ENCODE peak calls at places on chromosomes 2 and 18, in five cellular contexts. One of them, this sample, is unnamed.

GRCh38 chr18:12774982-12775381 is 72.1 kb downstream of the PSMG2 start:
- DNase-seq in H9: no peak
- DNase-seq in IMR-90: no peak
- DNase-seq in H1: no peak
- DNase-seq in neuronal stem cell: no peak
- DNase-seq in this sample: peak; percentile 51

GRCh38 chr18:79776674-79777073 is 21.1 kb upstream of the KCNG2 start:
- DNase-seq in IMR-90: no peak
- DNase-seq in H1: no peak
- DNase-seq in H9: no peak
- DNase-seq in neuronal stem cell: no peak
- DNase-seq in this sample: no peak

GRCh38 chr2:46885376-46885775 is 30.2 kb downstream of the MCFD2 start:
- DNase-seq in H9: no peak
- DNase-seq in IMR-90: peak; percentile 80
- DNase-seq in H1: no peak
- DNase-seq in neuronal stem cell: no peak
- DNase-seq in this sample: no peak

GRCh38 chr18:3281456-3282400 is 19.8 kb downstream of the MYL12B start:
- DNase-seq in IMR-90: peak; percentile 86
- DNase-seq in H1: no peak
- DNase-seq in neuronal stem cell: peak; percentile 70
- DNase-seq in H9: no peak
- DNase-seq in this sample: peak; percentile 79

GRCh38 chr2:38415023-38415422 is 38.0 kb upstream of the ATL2 start:
- DNase-seq in H1: no peak
- DNase-seq in neuronal stem cell: no peak
- DNase-seq in H9: no peak
- DNase-seq in IMR-90: no peak
- DNase-seq in this sample: no peak

GRCh38 chr2:217834057-217834620 is 168.7 kb downstream of the TNS1 start:
- DNase-seq in IMR-90: no peak
- DNase-seq in H1: no peak
- DNase-seq in H9: no peak
- DNase-seq in neuronal stem cell: no peak
- DNase-seq in this sample: no peak

GRCh38 chr18:62054929-62055498 is 131.8 kb downstream of the PIGN start:
- DNase-seq in H9: no peak
- DNase-seq in IMR-90: no peak
- DNase-seq in H1: no peak
- DNase-seq in neuronal stem cell: no peak
- DNase-seq in this sample: no peak

GRCh38 chr2:234723400-234723799 is 226.5 kb upstream of the ARL4C start:
- DNase-seq in H9: no peak
- DNase-seq in H1: no peak
- DNase-seq in IMR-90: no peak
- DNase-seq in neuronal stem cell: no peak
- DNase-seq in this sample: no peak

GRCh38 chr2:11073251-11073650 is 82.0 kb upstream of the SLC66A3 start:
- DNase-seq in H1: peak; percentile 60
- DNase-seq in H9: peak; percentile 87
- DNase-seq in neuronal stem cell: peak; percentile 61
- DNase-seq in IMR-90: peak; percentile 50
- DNase-seq in this sample: peak; percentile 86

GRCh38 chr2:201781583-201782051 is 884 bp upstream of the ALS2 start:
- DNase-seq in IMR-90: no peak
- DNase-seq in neuronal stem cell: no peak
- DNase-seq in H1: no peak
- DNase-seq in H9: no peak
- DNase-seq in this sample: no peak

GRCh38 chr2:133591164-133591563 is 22.9 kb upstream of the NCKAP5 start:
- DNase-seq in H9: no peak
- DNase-seq in IMR-90: no peak
- DNase-seq in H1: no peak
- DNase-seq in neuronal stem cell: no peak
- DNase-seq in this sample: no peak

GRCh38 chr2:127626175-127626574 is 19.8 kb upstream of the GPR17 start:
- DNase-seq in IMR-90: no peak
- DNase-seq in neuronal stem cell: no peak
- DNase-seq in H9: no peak
- DNase-seq in H1: no peak
- DNase-seq in this sample: no peak

GRCh38 chr2:112582314-112582746 is 2.1 kb upstream of the CHCHD5 start:
- DNase-seq in neuronal stem cell: no peak
- DNase-seq in IMR-90: peak; percentile 68
- DNase-seq in H9: no peak
- DNase-seq in H1: no peak
- DNase-seq in this sample: peak; percentile 32

GRCh38 chr2:227320305-227321094 is 4.6 kb upstream of the MFF start:
- DNase-seq in H1: no peak
- DNase-seq in H9: no peak
- DNase-seq in IMR-90: no peak
- DNase-seq in neuronal stem cell: no peak
- DNase-seq in this sample: no peak

GRCh38 chr2:134244587-134244986 is 9.3 kb upstream of the MGAT5 start:
- DNase-seq in neuronal stem cell: no peak
- DNase-seq in IMR-90: no peak
- DNase-seq in H9: no peak
- DNase-seq in H1: no peak
- DNase-seq in this sample: no peak

GRCh38 chr2:144091622-144092021 is 428.3 kb downstream of the ZEB2 start:
- DNase-seq in neuronal stem cell: no peak
- DNase-seq in IMR-90: no peak
- DNase-seq in H1: no peak
- DNase-seq in H9: no peak
- DNase-seq in this sample: no peak

GRCh38 chr2:196944570-196944969 is 18.1 kb upstream of the PGAP1 start:
- DNase-seq in IMR-90: no peak
- DNase-seq in H1: no peak
- DNase-seq in H9: no peak
- DNase-seq in neuronal stem cell: no peak
- DNase-seq in this sample: no peak

GRCh38 chr2:133953524-133953923 is 300.3 kb upstream of the MGAT5 start:
- DNase-seq in H9: no peak
- DNase-seq in H1: no peak
- DNase-seq in IMR-90: no peak
- DNase-seq in neuronal stem cell: no peak
- DNase-seq in this sample: no peak

GRCh38 chr2:69720404-69720803 is 21.5 kb upstream of the ANXA4 start:
- DNase-seq in H1: no peak
- DNase-seq in IMR-90: peak; percentile 18
- DNase-seq in H9: no peak
- DNase-seq in neuronal stem cell: no peak
- DNase-seq in this sample: no peak

GRCh38 chr18:37299471-37300304 is 265.9 kb downstream of the CELF4 start:
- DNase-seq in H9: no peak
- DNase-seq in neuronal stem cell: no peak
- DNase-seq in H1: no peak
- DNase-seq in IMR-90: peak; percentile 93
- DNase-seq in this sample: peak; percentile 56

GRCh38 chr2:72139471-72139870 is 8.2 kb downstream of the CYP26B1 start:
- DNase-seq in H9: no peak
- DNase-seq in neuronal stem cell: no peak
- DNase-seq in H1: no peak
- DNase-seq in IMR-90: no peak
- DNase-seq in this sample: no peak

GRCh38 chr2:33378551-33379220 is 97.8 kb upstream of the RASGRP3 start:
- DNase-seq in neuronal stem cell: peak; percentile 44
- DNase-seq in H9: no peak
- DNase-seq in H1: no peak
- DNase-seq in IMR-90: peak; percentile 52
- DNase-seq in this sample: no peak

GRCh38 chr2:70888389-70888924 is 47.2 kb upstream of the ATP6V1B1 start:
- DNase-seq in IMR-90: no peak
- DNase-seq in neuronal stem cell: no peak
- DNase-seq in H1: no peak
- DNase-seq in H9: no peak
- DNase-seq in this sample: no peak

GRCh38 chr2:135662088-135662487 is 79.6 kb upstream of the UBXN4 start:
- DNase-seq in IMR-90: peak; percentile 55
- DNase-seq in H9: no peak
- DNase-seq in H1: no peak
- DNase-seq in neuronal stem cell: no peak
- DNase-seq in this sample: no peak

GRCh38 chr18:26459340-26459739 is 89.0 kb downstream of the KCTD1 start:
- DNase-seq in H9: no peak
- DNase-seq in H1: no peak
- DNase-seq in neuronal stem cell: no peak
- DNase-seq in IMR-90: no peak
- DNase-seq in this sample: no peak

GRCh38 chr18:9612215-9612830 is 2.0 kb downstream of the PPP4R1 start:
- DNase-seq in neuronal stem cell: no peak
- DNase-seq in H1: no peak
- DNase-seq in IMR-90: peak; percentile 58
- DNase-seq in H9: no peak
- DNase-seq in this sample: peak; percentile 55

GRCh38 chr18:38709122-38709521 is 1143.5 kb upstream of the CELF4 start:
- DNase-seq in H9: no peak
- DNase-seq in H1: no peak
- DNase-seq in neuronal stem cell: no peak
- DNase-seq in IMR-90: no peak
- DNase-seq in this sample: no peak

DNA sequence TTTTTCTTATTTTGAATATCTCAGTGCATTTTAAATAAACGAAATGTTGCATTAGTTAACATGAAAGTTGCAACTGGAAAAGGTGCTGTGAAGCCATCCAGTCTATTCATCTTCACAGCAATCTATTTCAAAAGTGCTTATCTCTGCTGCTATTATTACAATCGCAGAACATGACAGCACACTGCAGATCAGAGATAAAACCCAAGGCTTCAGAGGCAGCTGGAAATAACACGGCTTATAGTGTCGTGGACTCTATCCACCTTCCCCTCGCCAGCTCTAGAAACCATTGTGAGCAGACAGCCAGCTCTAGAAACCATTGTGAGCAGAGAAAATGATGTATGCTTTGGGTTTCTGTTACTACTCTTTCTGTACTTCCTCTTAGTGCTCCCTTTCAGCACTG is 1140.8 kb upstream of the CELF4 start:
- DNase-seq in neuronal stem cell: no peak
- DNase-seq in H1: no peak
- DNase-seq in H9: no peak
- DNase-seq in IMR-90: no peak
- DNase-seq in this sample: no peak
- H2AK5ac ChIP-seq in neuronal stem cell: no peak overlapping the region
- H2AK5ac ChIP-seq in H1: no peak overlapping the region
- H2AK5ac ChIP-seq in H9: no peak overlapping the region
- H2AK5ac ChIP-seq in IMR-90: no peak overlapping the region
- H2AK5ac ChIP-seq in this sample: no peak overlapping the region

DNA sequence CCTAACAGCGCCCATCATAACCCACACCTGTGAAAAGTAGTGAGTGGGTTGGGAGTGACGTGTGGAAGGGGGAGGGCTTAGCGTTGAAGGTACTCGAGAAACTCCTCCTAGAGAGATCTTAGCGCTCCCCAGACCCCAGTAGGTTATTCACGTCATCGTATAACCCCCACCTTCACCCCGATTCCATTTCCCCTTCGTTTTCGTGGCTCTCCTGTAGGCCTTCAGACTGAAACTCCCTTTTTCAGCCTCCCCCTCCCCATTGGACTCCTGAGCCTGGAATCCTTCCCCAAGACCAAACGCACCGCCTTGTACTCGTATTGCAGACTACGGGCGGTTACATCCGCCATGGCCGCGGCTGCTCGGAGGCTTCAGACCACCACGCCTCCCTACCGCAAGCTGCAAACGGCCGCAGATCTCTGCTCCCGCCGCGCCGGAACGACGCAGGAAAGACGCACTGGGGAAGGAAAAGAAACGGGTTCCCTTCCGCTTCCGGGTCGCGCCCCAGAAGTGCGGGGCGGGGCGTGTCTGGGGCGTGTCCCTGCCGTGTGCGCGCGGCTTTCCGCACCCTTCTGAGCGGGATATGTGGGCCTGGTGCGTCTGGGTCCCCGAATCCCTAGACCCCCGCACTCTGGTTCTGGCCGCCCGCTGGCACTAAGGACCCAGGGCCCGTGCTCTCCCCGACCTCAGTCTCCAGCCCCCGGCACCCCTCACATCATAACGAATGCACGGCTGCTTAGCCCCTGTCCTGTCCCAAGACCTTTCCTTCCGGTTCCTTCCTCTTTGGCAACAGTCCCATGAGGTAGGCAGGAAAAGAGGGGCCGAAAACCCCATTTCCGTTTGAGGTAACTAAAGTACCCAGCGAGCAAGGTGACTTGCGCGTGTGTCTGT is at the start of gene SNRNP200:
- DNase-seq in H1: peak; percentile 41
- DNase-seq in neuronal stem cell: peak; percentile 80
- DNase-seq in IMR-90: peak; percentile 72
- DNase-seq in H9: peak; percentile 86
- DNase-seq in this sample: peak; percentile 91
- H2AK5ac ChIP-seq in H1: peak within 1 kb of the TSS; percentile 4
- H2AK5ac ChIP-seq in neuronal stem cell: peak within 1 kb of the TSS; percentile 67
- H2AK5ac ChIP-seq in IMR-90: peak within 1 kb of the TSS; percentile 79
- H2AK5ac ChIP-seq in H9: no peak within 1 kb of the TSS
- H2AK5ac ChIP-seq in this sample: peak within 1 kb of the TSS; percentile 5

DNA sequence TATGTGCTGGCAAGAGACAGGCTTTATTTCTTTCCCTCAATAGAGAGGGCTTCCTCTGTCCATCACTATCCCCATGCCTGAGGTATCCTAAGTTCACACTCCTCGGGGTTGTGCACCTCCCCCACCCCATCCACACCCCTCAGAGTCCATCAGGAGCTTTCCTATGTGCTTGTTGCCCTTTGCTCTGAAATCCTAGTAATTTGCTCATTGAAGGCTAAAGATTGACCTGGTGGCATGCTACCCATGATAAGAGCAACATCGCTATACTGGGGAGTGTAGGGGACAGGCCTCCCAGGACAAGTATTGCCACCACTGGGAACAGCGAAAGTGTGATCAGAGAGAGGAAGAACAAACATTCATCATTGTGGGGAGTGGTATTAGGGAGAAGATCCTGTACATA is 37.0 kb downstream of the B4GALT6 start:
- DNase-seq in H9: no peak
- DNase-seq in IMR-90: no peak
- DNase-seq in H1: no peak
- DNase-seq in neuronal stem cell: no peak
- DNase-seq in this sample: peak; percentile 18
- H2AK5ac ChIP-seq in H9: no peak overlapping the region
- H2AK5ac ChIP-seq in IMR-90: no peak overlapping the region
- H2AK5ac ChIP-seq in H1: no peak overlapping the region
- H2AK5ac ChIP-seq in neuronal stem cell: no peak overlapping the region
- H2AK5ac ChIP-seq in this sample: no peak overlapping the region

DNA sequence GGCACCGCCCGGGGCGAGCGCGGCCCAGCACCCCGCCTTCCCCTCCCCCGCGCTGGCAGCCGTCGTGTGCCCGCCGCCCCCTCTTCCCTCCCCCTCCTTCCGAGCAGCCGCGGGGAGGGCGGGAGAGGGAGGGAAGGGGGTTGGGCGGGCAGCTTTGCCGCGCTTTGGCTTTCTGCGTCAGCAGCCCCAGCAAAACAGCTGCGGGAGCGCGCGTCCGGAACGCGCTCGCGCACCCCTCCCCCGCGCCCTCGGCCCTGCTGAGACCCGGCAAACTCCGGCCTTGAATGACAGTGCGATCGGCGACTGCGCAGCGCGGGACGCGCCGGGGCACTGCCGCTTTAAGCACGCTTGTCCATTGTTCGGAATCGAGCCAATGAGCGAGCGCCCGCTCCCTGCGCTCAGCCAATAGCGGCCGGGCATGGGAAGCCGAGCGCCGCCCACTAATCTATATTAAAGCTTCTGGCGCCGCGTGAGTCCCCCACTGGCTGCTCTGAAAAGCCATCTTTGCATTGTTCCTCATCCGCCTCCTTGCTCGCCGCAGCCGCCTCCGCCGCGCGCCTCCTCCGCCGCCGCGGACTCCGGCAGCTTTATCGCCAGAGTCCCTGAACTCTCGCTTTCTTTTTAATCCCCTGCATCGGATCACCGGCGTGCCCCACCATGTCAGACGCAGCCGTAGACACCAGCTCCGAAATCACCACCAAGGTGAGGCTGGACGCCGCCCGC is at the start of gene PTMA:
- DNase-seq in IMR-90: peak; percentile 100
- DNase-seq in neuronal stem cell: peak; percentile 99
- DNase-seq in H1: peak; percentile 100
- DNase-seq in H9: peak; percentile 100
- DNase-seq in this sample: peak; percentile 100
- H2AK5ac ChIP-seq in IMR-90: peak within 1 kb of the TSS; percentile 91
- H2AK5ac ChIP-seq in neuronal stem cell: peak within 1 kb of the TSS; percentile 100
- H2AK5ac ChIP-seq in H1: peak within 1 kb of the TSS; percentile 100
- H2AK5ac ChIP-seq in H9: peak within 1 kb of the TSS; percentile 95
- H2AK5ac ChIP-seq in this sample: peak within 1 kb of the TSS; percentile 100